ENCODE peak calls at places on chromosome 18, in five cellular contexts. W, N, J, V and G are unnamed samples.
A peak's percentile ranks its signal among the peaks of the same experiment; 100 is the strongest.

GRCh38 chr18:54786211-54786610 is 42.1 kb upstream of the RAB27B start:
- DNase-seq in N (no peak), V (no peak), J (no peak), W (no peak), G (no peak)

GRCh38 chr18:12463191-12463590 is 55.5 kb downstream of the PRELID3A start:
- DNase-seq in V (no peak), W (no peak), J (no peak), N (no peak), G (no peak)

GRCh38 chr18:49726564-49726963 is 86.8 kb downstream of the ACAA2 start:
- DNase-seq in V (no peak), W (no peak), J (no peak), N (no peak), G (no peak)

GRCh38 chr18:59950215-59950944 is 50.6 kb downstream of the PMAIP1 start:
- DNase-seq in W (peak; percentile 27), V (no peak), J (peak; percentile 85), N (no peak), G (no peak)

GRCh38 chr18:73615506-73615905 is 532.1 kb downstream of the FBXO15 start:
- DNase-seq in W (peak; percentile 64), N (no peak), V (no peak), J (no peak), G (no peak)

GRCh38 chr18:69628774-69629359 is 228.2 kb downstream of the DOK6 start:
- DNase-seq in N (no peak), J (no peak), V (no peak), W (no peak), G (no peak)

GRCh38 chr18:3056311-3056710 is 43.4 kb upstream of the LPIN2 start:
- DNase-seq in W (no peak), N (no peak), V (no peak), J (no peak), G (no peak)

GRCh38 chr18:27214831-27215230 is 29.7 kb upstream of the CHST9 start:
- DNase-seq in V (no peak), N (no peak), J (no peak), W (peak; percentile 73), G (no peak)

GRCh38 chr18:66949419-66949818 is 345.5 kb upstream of the CDH19 start:
- DNase-seq in N (no peak), W (no peak), V (no peak), J (no peak), G (no peak)

GRCh38 chr18:48983793-48984437 is 33.1 kb upstream of the SMAD7 start:
- DNase-seq in W (no peak), N (no peak), V (no peak), J (no peak), G (peak; percentile 61)

GRCh38 chr18:24968233-24968775 is 383.7 kb downstream of the ZNF521 start:
- DNase-seq in V (no peak), J (no peak), W (no peak), N (no peak), G (no peak)

GRCh38 chr18:23071285-23071684 is 64.0 kb upstream of the CABLES1 start:
- DNase-seq in N (peak; percentile 79), W (peak; percentile 11), J (peak; percentile 90), V (no peak), G (peak; percentile 95)

GRCh38 chr18:9380101-9380500 is 45.5 kb downstream of the TWSG1 start:
- DNase-seq in J (no peak), N (no peak), V (no peak), W (no peak), G (no peak)
- H3K27ac ChIP-seq in J (peak overlapping the region; percentile 16), N (no peak overlapping the region), V (no peak overlapping the region), W (no peak overlapping the region), G (no peak overlapping the region)

GRCh38 chr18:79396431-79397287 is 929 bp downstream of the NFATC1 start:
- DNase-seq in J (no peak), V (no peak), W (peak; percentile 21), N (no peak), G (peak; percentile 61)

GRCh38 chr18:79395761-79396404 is at the start of gene NFATC1:
- DNase-seq in N (no peak), J (no peak), V (peak; percentile 68), W (peak; percentile 36), G (peak; percentile 61)

GRCh38 chr18:79395308-79395640 is 456 bp upstream of the NFATC1 start:
- DNase-seq in W (no peak), J (no peak), N (no peak), V (no peak), G (no peak)

GRCh38 chr18:79397830-79398761 is 2.4 kb downstream of the NFATC1 start:
- DNase-seq in W (no peak), J (no peak), N (no peak), V (no peak), G (peak; percentile 20)

GRCh38 chr18:79397288-79397829 is 1.6 kb downstream of the NFATC1 start:
- DNase-seq in W (no peak), N (no peak), J (no peak), V (no peak), G (peak; percentile 31)
- H3K4me3 ChIP-seq in W (no peak overlapping the region), N (no peak overlapping the region), J (no peak overlapping the region), V (peak overlapping the region; percentile 82), G (peak overlapping the region; percentile 86)

GRCh38 chr18:76456823-76457222 is 38.2 kb downstream of the ZNF516 start:
- DNase-seq in N (no peak), W (no peak), J (no peak), V (no peak), G (no peak)
- H3K27ac ChIP-seq in N (peak overlapping the region; percentile 48), W (no peak overlapping the region), J (no peak overlapping the region), V (no peak overlapping the region), G (no peak overlapping the region)

GRCh38 chr18:51227660-51228059 is 30.2 kb upstream of the MEX3C start:
- DNase-seq in V (no peak), N (no peak), J (no peak), W (no peak), G (no peak)
- H3K4me3 ChIP-seq in V (no peak overlapping the region), N (no peak overlapping the region), J (no peak overlapping the region), W (no peak overlapping the region), G (no peak overlapping the region)

GRCh38 chr18:78632111-78632541 is 347.5 kb upstream of the SALL3 start:
- DNase-seq in V (no peak), J (no peak), W (no peak), N (no peak), G (no peak)
- H3K27ac ChIP-seq in V (no peak overlapping the region), J (no peak overlapping the region), W (no peak overlapping the region), N (no peak overlapping the region), G (no peak overlapping the region)

GRCh38 chr18:58143391-58143790 is 99.4 kb downstream of the NEDD4L start:
- DNase-seq in N (no peak), W (no peak), V (no peak), J (no peak), G (no peak)
- H3K4me3 ChIP-seq in N (no peak overlapping the region), W (no peak overlapping the region), V (no peak overlapping the region), J (no peak overlapping the region), G (no peak overlapping the region)

DNA sequence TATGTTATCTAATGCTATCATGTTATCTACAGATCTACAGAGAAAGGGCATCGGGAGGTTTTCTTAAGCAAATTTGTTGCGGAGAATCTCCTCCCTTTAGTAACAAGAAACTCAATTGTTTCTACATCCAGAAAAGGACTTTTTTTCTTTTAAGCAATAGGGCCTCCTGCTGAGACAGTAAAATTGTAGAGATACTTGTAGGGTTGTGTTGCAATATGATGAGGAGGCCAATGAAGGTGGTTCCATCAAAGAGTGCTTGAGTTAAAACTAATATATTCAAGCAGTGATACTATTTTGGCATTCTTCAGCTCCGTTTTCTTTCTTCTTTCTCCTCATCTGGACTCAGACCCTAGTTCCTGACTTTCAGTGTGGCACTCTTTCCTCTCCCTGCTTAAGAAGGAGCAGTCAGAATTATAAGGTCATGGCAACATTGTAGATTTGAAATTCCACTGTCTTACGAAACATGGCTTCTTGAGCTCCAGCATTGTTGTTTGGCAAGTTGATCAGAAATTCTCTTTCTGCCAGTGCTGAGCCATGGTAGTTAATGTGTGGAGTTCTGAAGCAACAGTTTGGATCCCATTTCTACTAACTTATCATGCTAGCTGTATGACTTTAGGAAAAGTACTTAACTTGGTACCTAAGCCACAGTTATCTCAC is 202.0 kb upstream of the SLC14A2 start:
- DNase-seq in V (no peak), N (no peak), J (no peak), W (no peak), G (no peak)
- H3K27ac ChIP-seq in V (no peak overlapping the region), N (no peak overlapping the region), J (no peak overlapping the region), W (no peak overlapping the region), G (no peak overlapping the region)

DNA sequence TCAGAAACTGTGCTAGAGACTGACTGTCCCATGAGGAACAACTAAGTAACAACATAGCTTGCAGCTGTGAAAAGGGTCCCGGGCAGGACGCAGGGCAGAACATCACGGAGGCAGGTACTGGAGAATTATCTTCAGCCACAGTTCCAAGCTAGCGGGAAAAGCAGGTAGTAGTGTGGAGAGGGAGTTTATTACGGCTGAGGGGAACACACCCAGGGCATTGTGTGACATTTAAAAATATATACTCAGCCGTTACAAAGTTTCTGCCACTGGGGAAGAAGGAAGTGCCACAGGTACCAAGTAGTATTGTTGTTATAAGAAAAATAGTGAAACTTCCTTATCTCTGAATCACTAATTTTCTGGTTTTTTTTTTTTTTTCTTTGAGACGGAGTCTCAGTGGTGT is 179.6 kb downstream of the LAMA1 start:
- DNase-seq in J (no peak), W (no peak), V (no peak), N (no peak), G (no peak)
- H3K4me3 ChIP-seq in J (no peak overlapping the region), W (no peak overlapping the region), V (no peak overlapping the region), N (no peak overlapping the region), G (no peak overlapping the region)

GRCh38 chr18:58286793-58287625 is 243.0 kb downstream of the NEDD4L start:
- DNase-seq in V (no peak), J (no peak), N (no peak), W (no peak), G (no peak)

GRCh38 chr18:58290059-58290747 is 246.2 kb downstream of the NEDD4L start:
- DNase-seq in W (no peak), N (no peak), J (no peak), V (no peak), G (no peak)

GRCh38 chr18:58288922-58289797 is 245.1 kb downstream of the NEDD4L start:
- DNase-seq in W (peak; percentile 61), J (no peak), N (no peak), V (no peak), G (no peak)

GRCh38 chr18:58285731-58286130 is 241.7 kb downstream of the NEDD4L start:
- DNase-seq in V (no peak), W (no peak), J (no peak), N (no peak), G (no peak)

DNA sequence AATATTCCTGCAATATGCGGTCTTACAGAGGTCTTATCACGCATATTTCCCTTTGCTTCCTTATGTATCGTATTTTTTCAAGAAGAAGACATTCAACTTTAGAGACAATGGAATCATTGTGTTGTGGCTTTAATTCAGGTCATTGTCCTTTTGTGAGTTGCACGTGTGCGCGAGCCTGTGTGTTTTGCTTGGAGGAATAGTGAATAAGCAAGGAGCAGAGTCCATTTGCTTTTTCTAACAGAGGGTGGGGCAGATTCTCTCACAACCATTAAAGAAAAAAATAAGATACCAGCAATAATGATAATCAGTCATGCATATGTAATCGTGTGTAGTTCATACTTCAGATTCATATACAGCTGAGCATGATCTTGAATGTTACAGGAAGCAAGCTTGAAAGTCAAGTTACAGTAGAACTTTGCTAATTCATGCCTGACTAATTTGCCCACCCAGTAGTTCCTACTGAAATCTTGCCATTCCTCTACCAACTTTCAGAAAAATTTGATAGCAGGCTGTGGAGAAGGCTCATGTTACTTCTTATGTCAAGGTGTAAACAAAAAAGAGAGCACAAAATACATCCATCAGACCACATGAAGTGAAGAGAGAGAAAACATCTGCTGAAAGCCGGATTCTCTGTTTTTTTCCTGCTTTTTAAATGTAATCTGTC is 243.7 kb downstream of the NEDD4L start:
- DNase-seq in N (no peak), J (no peak), V (no peak), W (no peak), G (no peak)
- H3K27ac ChIP-seq in N (no peak overlapping the region), J (no peak overlapping the region), V (no peak overlapping the region), W (peak overlapping the region; percentile 70), G (no peak overlapping the region)